ENCODE peak calls at places on chromosomes 7 and 10, in nine cellular contexts. K is GM23248, T is IMR-90, G is A549, E is spleen, I is breast epithelium, B is AG09309, L is pancreas, W is K562. O is an unnamed sample.

GRCh38 chr10:34701194-34701593 is 113.9 kb downstream of the PARD3 start:
- DNase-seq in K (no peak), T (no peak), G (no peak), E (no peak), I (no peak), B (no peak), L (no peak), W (no peak), O (no peak)

GRCh38 chr7:99497771-99498545 is 2.1 kb downstream of the ZNF394 start:
- DNase-seq in K (no peak), T (no peak), G (no peak), E (no peak), I (no peak), B (no peak), L (no peak), W (no peak), O (no peak)

GRCh38 chr7:137652721-137653120 is 194.1 kb downstream of the DGKI start:
- DNase-seq in K (peak; percentile 74), T (peak; percentile 78), G (no peak), E (no peak), I (no peak), B (no peak), L (no peak), W (no peak), O (no peak)

GRCh38 chr7:106681815-106682495 is 21.0 kb upstream of the CCDC71L start:
- DNase-seq in K (peak; percentile 55), T (peak; percentile 70), G (peak; percentile 48), E (no peak), I (no peak), B (no peak), L (no peak), W (no peak), O (no peak)

GRCh38 chr10:88926484-88927249 is 25.9 kb downstream of the ACTA2 start:
- DNase-seq in K (peak; percentile 88), T (peak; percentile 96), G (no peak), E (no peak), I (no peak), B (peak; percentile 90), L (no peak), W (no peak), O (no peak)

GRCh38 chr7:44775383-44776107 is 20.9 kb upstream of the PPIA start:
- DNase-seq in K (no peak), T (no peak), G (no peak), E (no peak), I (no peak), B (no peak), L (no peak), W (no peak), O (no peak)

GRCh38 chr10:1607466-1607865 is 129.9 kb downstream of the ADARB2 start:
- DNase-seq in K (no peak), T (no peak), G (no peak), E (no peak), I (no peak), B (no peak), L (no peak), W (no peak), O (no peak)

GRCh38 chr10:133364645-133365431 is 7.0 kb upstream of the FUOM start:
- DNase-seq in K (no peak), T (no peak), G (no peak), E (no peak), I (no peak), B (no peak), L (no peak), W (no peak), O (peak; percentile 46)

GRCh38 chr10:16519908-16520861 is 1.5 kb downstream of the C1QL3 start:
- DNase-seq in K (peak; percentile 23), T (no peak), G (no peak), E (no peak), I (no peak), B (no peak), L (no peak), W (no peak), O (no peak)

GRCh38 chr10:6228010-6228511 is 25.3 kb downstream of the PFKFB3 start:
- DNase-seq in K (peak; percentile 23), T (peak; percentile 61), G (no peak), E (peak; percentile 48), I (no peak), B (no peak), L (no peak), W (no peak), O (no peak)

GRCh38 chr7:90661290-90662151 is 65.4 kb downstream of the CDK14 start:
- DNase-seq in K (peak; percentile 41), T (peak; percentile 46), G (no peak), E (no peak), I (no peak), B (no peak), L (no peak), W (no peak), O (no peak)

GRCh38 chr7:10022957-10023356 is 950.7 kb upstream of the PHF14 start:
- DNase-seq in K (peak; percentile 0), T (no peak), G (no peak), E (no peak), I (no peak), B (no peak), L (no peak), W (no peak), O (peak; percentile 70)

GRCh38 chr10:6840766-6841165 is 260.7 kb upstream of the PRKCQ start:
- DNase-seq in K (peak; percentile 73), T (peak; percentile 60), G (no peak), E (no peak), I (no peak), B (peak; percentile 7), L (no peak), W (no peak), O (no peak)

GRCh38 chr7:36129048-36129534 is 24.0 kb upstream of the EEPD1 start:
- DNase-seq in K (peak; percentile 83), T (peak; percentile 55), G (peak; percentile 89), E (no peak), I (no peak), B (no peak), L (peak; percentile 48), W (no peak), O (no peak)

GRCh38 chr10:52359466-52359865 is 45.4 kb downstream of the DKK1 start:
- DNase-seq in K (no peak), T (peak; percentile 4), G (no peak), E (no peak), I (no peak), B (no peak), L (no peak), W (no peak), O (no peak)

GRCh38 chr10:23344251-23344841 is at the start of gene C10orf67:
- DNase-seq in K (peak; percentile 46), T (peak; percentile 39), G (peak; percentile 3), E (peak; percentile 78), I (no peak), B (no peak), L (peak; percentile 26), W (no peak), O (no peak)

GRCh38 chr10:114397651-114398145 is 6.6 kb downstream of the AFAP1L2 start:
- DNase-seq in K (peak; percentile 10), T (no peak), G (no peak), E (no peak), I (no peak), B (no peak), L (no peak), W (no peak), O (no peak)
- H3K4me3 ChIP-seq in K (no peak overlapping the region), T (no peak overlapping the region), G (no peak overlapping the region), E (peak overlapping the region; percentile 76), I (no peak overlapping the region), B (no peak overlapping the region), L (no peak overlapping the region), W (no peak overlapping the region), O (no peak overlapping the region)

GRCh38 chr7:105270117-105270516 is 118.6 kb downstream of the SRPK2 start:
- DNase-seq in K (no peak), T (no peak), G (no peak), E (no peak), I (no peak), B (no peak), L (no peak), W (no peak), O (no peak)

GRCh38 chr7:105268511-105269392 is 120.0 kb downstream of the SRPK2 start:
- DNase-seq in K (peak; percentile 74), T (peak; percentile 71), G (peak; percentile 40), E (no peak), I (no peak), B (no peak), L (no peak), W (no peak), O (peak; percentile 11)

GRCh38 chr7:105268056-105268455 is 120.7 kb downstream of the SRPK2 start:
- DNase-seq in K (peak; percentile 89), T (peak; percentile 87), G (peak; percentile 32), E (no peak), I (no peak), B (peak; percentile 39), L (no peak), W (no peak), O (no peak)

GRCh38 chr7:105267244-105267643 is 121.5 kb downstream of the SRPK2 start:
- DNase-seq in K (no peak), T (peak; percentile 46), G (no peak), E (no peak), I (no peak), B (no peak), L (no peak), W (no peak), O (no peak)

DNA sequence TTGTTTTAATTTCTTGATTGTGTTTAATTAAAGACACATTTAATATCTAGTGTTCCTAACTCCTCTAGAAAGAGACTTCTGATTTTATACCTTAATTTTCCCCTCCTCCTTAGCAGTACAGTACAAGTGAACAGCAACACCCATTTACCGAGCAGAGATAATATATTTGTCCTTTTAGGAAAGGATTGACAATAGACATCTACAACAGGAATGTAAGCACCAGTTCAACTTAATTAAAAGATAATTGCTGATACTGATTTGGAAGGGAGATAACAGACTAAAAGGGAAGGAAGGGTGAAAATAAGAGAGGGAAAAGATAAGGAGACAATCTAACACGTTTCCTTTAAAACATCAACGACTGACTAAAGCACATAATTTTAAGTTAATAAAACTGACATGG is 119.3 kb downstream of the SRPK2 start:
- DNase-seq in K (no peak), T (no peak), G (no peak), E (no peak), I (no peak), B (no peak), L (no peak), W (no peak), O (no peak)
- H3K4me3 ChIP-seq in K (peak overlapping the region; percentile 66), T (peak overlapping the region; percentile 26), G (peak overlapping the region; percentile 37), E (peak overlapping the region; percentile 63), I (peak overlapping the region; percentile 47), B (no peak overlapping the region), L (peak overlapping the region; percentile 13), W (peak overlapping the region; percentile 1), O (peak overlapping the region; percentile 45)

GRCh38 chr10:97277551-97277950 is 14.9 kb downstream of the ARHGAP19 start:
- DNase-seq in K (no peak), T (no peak), G (no peak), E (no peak), I (no peak), B (no peak), L (no peak), W (no peak), O (no peak)
- H3K4me3 ChIP-seq in K (no peak overlapping the region), T (no peak overlapping the region), G (no peak overlapping the region), E (no peak overlapping the region), I (no peak overlapping the region), B (no peak overlapping the region), L (no peak overlapping the region), W (no peak overlapping the region), O (no peak overlapping the region)

DNA sequence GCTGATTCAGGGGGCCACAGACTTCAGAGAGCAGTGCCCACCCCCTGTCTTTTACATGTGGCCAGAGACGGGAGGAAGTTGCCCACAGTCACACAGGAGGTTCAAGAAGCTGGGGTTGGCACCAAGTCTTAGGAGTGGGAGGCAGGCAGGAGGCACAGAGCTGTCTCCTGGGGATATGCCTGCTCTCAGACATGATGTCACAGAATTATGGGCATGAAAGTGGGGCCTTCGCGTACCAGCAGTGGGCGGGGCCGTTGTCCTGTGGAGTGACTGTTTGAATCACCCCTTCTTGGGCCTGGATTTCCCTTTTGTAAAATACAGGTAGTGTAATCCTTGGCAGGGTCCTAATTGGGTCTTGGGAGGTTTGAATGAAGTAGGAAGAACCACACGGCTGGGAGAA is 81.2 kb upstream of the PPIF start:
- DNase-seq in K (peak; percentile 85), T (no peak), G (no peak), E (no peak), I (no peak), B (no peak), L (no peak), W (no peak), O (no peak)
- H3K4me3 ChIP-seq in K (no peak overlapping the region), T (no peak overlapping the region), G (no peak overlapping the region), E (peak overlapping the region; percentile 55), I (no peak overlapping the region), B (no peak overlapping the region), L (no peak overlapping the region), W (no peak overlapping the region), O (no peak overlapping the region)

O was measured in BE2C.